ENCODE peak calls at places on chromosomes 13 and 19, in seven cellular contexts. L, N, B, X, A, R and Y are unnamed samples.
A peak's percentile ranks its signal among the peaks of the same experiment; 100 is the strongest.

GRCh38 chr19:3285647-3286176 is 61.3 kb downstream of the CELF5 start:
- DNase-seq in L (no peak), N (no peak), B (no peak), X (no peak), A (no peak), R (no peak), Y (no peak)

GRCh38 chr19:17339088-17339741 is 1.9 kb downstream of the GTPBP3 start:
- DNase-seq in L (no peak), N (no peak), B (no peak), X (no peak), A (no peak), R (no peak), Y (no peak)

GRCh38 chr19:51701468-51702100 is 8.5 kb downstream of the SPACA6 start:
- DNase-seq in L (no peak), N (no peak), B (no peak), X (no peak), A (no peak), R (no peak), Y (no peak)

GRCh38 chr13:96958286-96958891 is 35.9 kb downstream of the OXGR1 start:
- DNase-seq in L (no peak), N (peak; percentile 30), B (no peak), X (no peak), A (peak; percentile 31), R (peak; percentile 13), Y (no peak)

GRCh38 chr19:3132971-3133792 is 2.7 kb upstream of the GNA15 start:
- DNase-seq in L (no peak), N (no peak), B (no peak), X (peak; percentile 47), A (no peak), R (peak; percentile 21), Y (no peak)

GRCh38 chr13:41835871-41836270 is 125.0 kb downstream of the VWA8 start:
- DNase-seq in L (no peak), N (no peak), B (no peak), X (no peak), A (no peak), R (peak; percentile 84), Y (no peak)

GRCh38 chr19:2700660-2701360 is 1.7 kb downstream of the GNG7 start:
- DNase-seq in L (no peak), N (no peak), B (no peak), X (no peak), A (no peak), R (no peak), Y (no peak)

GRCh38 chr19:5623397-5624153 is 692 bp downstream of the SAFB start:
- DNase-seq in L (no peak), N (no peak), B (peak; percentile 36), X (peak; percentile 21), A (no peak), R (no peak), Y (no peak)

GRCh38 chr19:44539236-44539819 is 9.9 kb upstream of the CEACAM20 start:
- DNase-seq in L (no peak), N (no peak), B (no peak), X (no peak), A (no peak), R (peak; percentile 51), Y (no peak)

GRCh38 chr19:13091400-13092161 is 11.1 kb downstream of the LYL1 start:
- DNase-seq in L (no peak), N (peak; percentile 57), B (peak; percentile 64), X (no peak), A (peak; percentile 36), R (peak; percentile 75), Y (peak; percentile 88)

GRCh38 chr13:113123226-113124150 is 889 bp downstream of the F10 start:
- DNase-seq in L (no peak), N (peak; percentile 15), B (no peak), X (no peak), A (no peak), R (no peak), Y (no peak)

GRCh38 chr13:45781553-45782326 is 69.8 kb downstream of the SIAH3 start:
- DNase-seq in L (no peak), N (peak; percentile 59), B (peak; percentile 71), X (peak; percentile 50), A (no peak), R (no peak), Y (peak; percentile 29)

GRCh38 chr13:48265217-48265815 is 32.3 kb downstream of the ITM2B start:
- DNase-seq in L (no peak), N (no peak), B (no peak), X (peak; percentile 9), A (no peak), R (no peak), Y (no peak)

GRCh38 chr19:42571136-42571535 is 23.6 kb downstream of the CEACAM8 start:
- DNase-seq in L (no peak), N (no peak), B (no peak), X (no peak), A (no peak), R (no peak), Y (no peak)

GRCh38 chr19:53580871-53581835 is 43.2 kb downstream of the ZNF331 start:
- DNase-seq in L (no peak), N (no peak), B (no peak), X (no peak), A (no peak), R (no peak), Y (no peak)

GRCh38 chr13:73303858-73304257 is 245.1 kb downstream of the KLF5 start:
- DNase-seq in L (no peak), N (no peak), B (no peak), X (no peak), A (no peak), R (peak; percentile 75), Y (no peak)

GRCh38 chr19:11422163-11423068 is 3.3 kb upstream of the RGL3 start:
- DNase-seq in L (peak; percentile 41), N (peak; percentile 63), B (peak; percentile 79), X (peak; percentile 87), A (peak; percentile 48), R (no peak), Y (peak; percentile 55)

GRCh38 chr19:11421607-11422098 is 2.5 kb upstream of the RGL3 start:
- DNase-seq in L (no peak), N (peak; percentile 61), B (no peak), X (peak; percentile 63), A (peak; percentile 6), R (no peak), Y (no peak)

GRCh38 chr19:11423804-11424318 is 4.7 kb upstream of the RGL3 start:
- DNase-seq in L (no peak), N (no peak), B (no peak), X (no peak), A (no peak), R (no peak), Y (no peak)

GRCh38 chr19:11420894-11421606 is 1.9 kb upstream of the RGL3 start:
- DNase-seq in L (no peak), N (no peak), B (peak; percentile 55), X (no peak), A (no peak), R (no peak), Y (no peak)

GRCh38 chr19:11423164-11423803 is 4.2 kb upstream of the RGL3 start:
- DNase-seq in L (no peak), N (no peak), B (no peak), X (no peak), A (no peak), R (no peak), Y (no peak)
- H3K4me3 ChIP-seq in L (no peak overlapping the region), N (no peak overlapping the region), B (no peak overlapping the region), X (no peak overlapping the region), A (no peak overlapping the region), R (no peak overlapping the region), Y (no peak overlapping the region)

DNA sequence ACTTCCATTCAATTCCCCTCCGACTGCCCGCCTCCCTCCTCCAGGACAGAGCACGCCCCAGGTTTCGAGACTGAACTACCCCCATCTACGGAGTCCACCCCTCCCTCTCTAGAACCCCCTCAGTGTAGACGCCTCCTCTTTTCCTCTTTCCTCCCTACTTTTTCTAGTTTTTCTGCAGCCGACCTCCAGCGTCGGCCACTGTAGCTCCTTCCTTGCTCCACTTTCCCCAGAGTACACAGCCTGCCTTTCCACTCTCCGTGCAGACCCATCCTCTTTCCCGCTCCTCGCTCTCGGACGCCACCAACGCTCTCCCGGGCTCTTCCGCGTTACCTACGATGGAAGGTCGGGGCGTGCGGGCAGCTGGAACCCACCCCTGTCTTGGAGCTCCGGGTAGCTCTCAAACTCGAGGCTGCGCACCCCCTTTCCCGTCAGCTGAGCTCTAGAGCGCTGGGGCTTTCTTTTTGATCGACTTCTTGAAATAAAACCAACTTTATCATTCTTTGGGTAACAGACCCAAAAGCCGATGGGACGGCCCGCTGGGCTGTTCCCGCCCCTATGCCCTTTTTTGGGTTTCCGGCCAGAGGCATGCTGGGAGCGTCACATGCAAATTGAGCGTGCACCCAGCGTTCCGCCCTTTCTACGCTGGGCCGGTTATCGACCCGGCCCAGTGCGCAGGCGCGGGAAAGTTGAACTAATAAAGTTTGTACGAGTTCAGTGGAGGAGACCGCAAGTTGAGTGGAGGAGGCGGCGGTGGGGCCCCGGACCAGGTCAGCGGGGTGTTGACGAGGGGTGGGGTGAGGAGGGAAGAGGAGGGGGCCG is at the start of the genes BCL2L12 and IRF3:
- DNase-seq in L (peak; percentile 97), N (peak; percentile 97), B (peak; percentile 98), X (peak; percentile 99), A (peak; percentile 96), R (peak; percentile 93), Y (peak; percentile 98)
- TF ChIP-seq POLR2A in L (peak; percentile 83), N (peak; percentile 31), B (peak; percentile 76), X (peak; percentile 82), A (peak; percentile 45), R (peak; percentile 77), Y (peak; percentile 73)

GRCh38 chr19:1239420-1239795 is 1.6 kb upstream of the CBARP start:
- DNase-seq in L (no peak), N (no peak), B (no peak), X (no peak), A (no peak), R (no peak), Y (no peak)
- H3K4me1 ChIP-seq in L (peaks cover 33% of the 10 kb centered on the region), N (peaks cover 54% of the 10 kb centered on the region), B (peaks cover 27% of the 10 kb centered on the region), X (peaks cover 43% of the 10 kb centered on the region), A (peaks cover 36% of the 10 kb centered on the region), R (peaks cover 25% of the 10 kb centered on the region), Y (no peaks in the 10 kb centered on the region)

GRCh38 chr13:76884167-76884566 is 2.0 kb downstream of the KCTD12 start:
- DNase-seq in L (peak; percentile 18), N (peak; percentile 77), B (peak; percentile 38), X (peak; percentile 17), A (no peak), R (no peak), Y (peak; percentile 38)

GRCh38 chr13:76879211-76879875 is 6.9 kb downstream of the KCTD12 start:
- DNase-seq in L (no peak), N (peak; percentile 40), B (peak; percentile 83), X (peak; percentile 46), A (no peak), R (peak; percentile 70), Y (peak; percentile 64)

GRCh38 chr13:76882431-76882830 is 3.8 kb downstream of the KCTD12 start:
- DNase-seq in L (no peak), N (no peak), B (no peak), X (peak; percentile 11), A (no peak), R (no peak), Y (no peak)

GRCh38 chr13:76878043-76878442 is 8.2 kb downstream of the KCTD12 start:
- DNase-seq in L (no peak), N (no peak), B (no peak), X (no peak), A (no peak), R (no peak), Y (no peak)

GRCh38 chr13:76879876-76880270 is 6.3 kb downstream of the KCTD12 start:
- DNase-seq in L (no peak), N (no peak), B (no peak), X (no peak), A (no peak), R (no peak), Y (no peak)
- H3K4me3 ChIP-seq in L (peak overlapping the region; percentile 73), N (no peak overlapping the region), B (no peak overlapping the region), X (no peak overlapping the region), A (no peak overlapping the region), R (no peak overlapping the region), Y (no peak overlapping the region)

GRCh38 chr19:48926909-48927308 is 6.6 kb upstream of the DHDH start:
- DNase-seq in L (no peak), N (peak; percentile 55), B (no peak), X (peak; percentile 23), A (peak; percentile 87), R (peak; percentile 99), Y (peak; percentile 37)
- TF ChIP-seq POLR2A in L (no peak), N (no peak), B (no peak), X (no peak), A (no peak), R (no peak), Y (no peak)